ENCODE peak calls at places on chromosome 21, in four cellular contexts. S, L, U and V are unnamed samples.

GRCh38 chr21:43905726-43906455 is 40.9 kb downstream of the AGPAT3 start:
- DNase-seq in S (peak), L (no peak), U (no peak), V (no peak)

GRCh38 chr21:28086861-28087581 is 905.7 kb downstream of the LTN1 start:
- DNase-seq in S (no peak), L (no peak), U (no peak), V (no peak)

GRCh38 chr21:38661296-38662223 is 144.2 kb upstream of the ETS2 start:
- DNase-seq in S (no peak), L (peak), U (peak), V (no peak)

GRCh38 chr21:43664358-43664757 is 5.0 kb downstream of the RRP1B start:
- DNase-seq in S (no peak), L (no peak), U (no peak), V (no peak)

GRCh38 chr21:35088235-35088865 is 39.2 kb upstream of the RUNX1 start:
- DNase-seq in S (no peak), L (no peak), U (no peak), V (no peak)

GRCh38 chr21:28725396-28725795 is 267.3 kb downstream of the LTN1 start:
- DNase-seq in S (no peak), L (no peak), U (no peak), V (no peak)

GRCh38 chr21:28268685-28269084 is 724.0 kb downstream of the LTN1 start:
- DNase-seq in S (no peak), L (no peak), U (no peak), V (no peak)

GRCh38 chr21:44892536-44893277 is 19.2 kb upstream of the PTTG1IP start:
- DNase-seq in S (no peak), L (no peak), U (peak), V (peak)

GRCh38 chr21:38494688-38495087 is 3.6 kb downstream of the ERG start:
- DNase-seq in S (no peak), L (no peak), U (no peak), V (no peak)

GRCh38 chr21:44485254-44485793 is 30.0 kb downstream of the LRRC3 start:
- DNase-seq in S (no peak), L (no peak), U (no peak), V (no peak)

GRCh38 chr21:45995686-45996179 is 14.2 kb downstream of the COL6A1 start:
- DNase-seq in S (peak), L (no peak), U (peak), V (no peak)

GRCh38 chr21:31857096-31857495 is 15.7 kb upstream of the HUNK start:
- DNase-seq in S (no peak), L (no peak), U (no peak), V (no peak)

GRCh38 chr21:41429305-41429704 is 3.3 kb downstream of the MX1 start:
- DNase-seq in S (no peak), L (no peak), U (no peak), V (no peak)

GRCh38 chr21:41427556-41427955 is 1.5 kb downstream of the MX1 start:
- DNase-seq in S (no peak), L (no peak), U (no peak), V (no peak)

GRCh38 chr21:41428311-41428710 is 2.3 kb downstream of the MX1 start:
- DNase-seq in S (no peak), L (no peak), U (no peak), V (no peak)

GRCh38 chr21:41429925-41430491 is 4.0 kb downstream of the MX1 start:
- DNase-seq in S (no peak), L (no peak), U (no peak), V (no peak)

DNA sequence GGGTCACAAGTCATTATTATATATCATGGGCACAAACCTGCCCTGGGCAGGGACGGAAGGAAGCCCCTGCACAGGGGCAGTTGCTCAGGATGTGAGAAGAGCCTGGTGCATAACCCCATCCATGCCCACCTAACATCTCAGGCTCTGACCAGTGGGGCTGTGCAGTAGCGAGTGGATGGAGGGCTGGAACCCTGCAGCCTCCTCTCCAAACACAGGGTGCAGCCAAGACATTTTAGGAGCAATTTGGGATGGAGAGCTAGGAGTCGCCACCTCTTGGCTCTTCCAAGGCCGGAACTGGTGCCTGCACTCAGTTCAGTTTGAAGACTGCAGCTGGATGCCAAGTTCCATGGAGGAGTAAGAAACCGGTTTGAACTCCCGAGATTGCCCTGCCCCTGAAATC is 2.8 kb downstream of the MX1 start:
- DNase-seq in S (no peak), L (no peak), U (no peak), V (no peak)
- TF ChIP-seq CTCF in S (no peak), L (no peak), U (no peak), V (no peak)

DNA sequence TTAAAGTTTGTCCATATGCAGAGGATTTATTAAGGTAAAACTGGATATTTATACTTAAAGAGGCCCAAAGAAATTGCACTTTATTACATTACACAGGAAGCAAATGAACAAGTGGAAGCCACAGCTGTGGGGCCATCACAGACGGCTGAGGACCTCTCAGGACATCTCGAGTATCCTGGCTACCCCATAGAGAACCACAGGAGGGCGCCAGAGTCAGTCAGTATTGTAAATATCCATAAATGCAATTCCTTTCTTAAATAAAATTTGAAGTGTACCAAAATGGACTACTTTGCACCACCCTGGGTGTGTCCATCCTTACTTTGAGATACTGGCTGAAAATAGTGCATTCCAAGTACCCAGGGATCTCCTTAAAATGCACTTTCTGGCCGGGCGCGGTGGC is 257.2 kb downstream of the MRPL39 start:
- DNase-seq in S (no peak), L (no peak), U (no peak), V (no peak)
- TF ChIP-seq CTCF in S (no peak), L (peak), U (no peak), V (no peak)

GRCh38 chr21:42595281-42596187 is 57.9 kb upstream of the PDE9A start:
- DNase-seq in S (peak), L (no peak), U (no peak), V (no peak)

GRCh38 chr21:42593815-42594157 is 59.6 kb upstream of the PDE9A start:
- DNase-seq in S (no peak), L (no peak), U (no peak), V (no peak)

GRCh38 chr21:42593007-42593814 is 60.2 kb upstream of the PDE9A start:
- DNase-seq in S (peak), L (no peak), U (peak), V (peak)

GRCh38 chr21:42596657-42597056 is 56.8 kb upstream of the PDE9A start:
- DNase-seq in S (peak), L (no peak), U (no peak), V (no peak)

DNA sequence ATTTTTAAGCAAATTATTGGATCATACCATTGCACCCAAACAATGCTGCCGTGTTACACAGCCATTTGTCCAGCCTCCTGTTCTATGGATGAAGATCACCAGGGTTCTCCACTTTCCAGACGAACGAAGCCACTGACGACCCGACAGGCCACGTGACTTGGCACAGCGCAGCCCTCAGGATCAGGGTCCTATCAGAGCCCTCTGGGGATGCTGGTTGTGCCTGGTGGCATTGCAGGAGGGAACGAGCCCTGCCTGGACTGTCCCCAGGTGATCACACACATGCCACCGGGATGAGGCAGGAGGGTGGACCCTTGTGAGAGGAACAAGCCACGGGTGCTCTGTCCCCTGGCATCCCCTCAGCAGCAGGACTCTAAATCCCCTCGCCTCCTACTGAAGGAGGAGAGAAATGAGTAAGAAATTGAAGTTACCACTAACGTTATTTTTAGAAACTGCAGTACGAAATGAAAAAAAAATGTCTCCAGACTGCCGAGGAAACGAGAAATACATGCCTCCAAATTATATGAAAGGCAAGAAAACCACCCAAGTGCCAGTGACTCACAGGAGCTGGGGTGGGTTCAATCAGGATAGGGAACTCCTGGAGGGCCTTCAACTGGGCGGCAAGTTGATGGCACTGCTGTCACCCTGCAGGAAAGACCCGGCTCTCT is 58.7 kb upstream of the PDE9A start:
- DNase-seq in S (peak), L (no peak), U (no peak), V (no peak)
- TF ChIP-seq CTCF in S (no peak), L (no peak), U (no peak), V (no peak)

GRCh38 chr21:16454371-16454770 is 724.6 kb downstream of the USP25 start:
- DNase-seq in S (no peak), L (no peak), U (no peak), V (no peak)
- TF ChIP-seq CTCF in S (peak), L (peak), U (no peak), V (no peak)

GRCh38 chr21:16992448-16992847 is 520.4 kb upstream of the CXADR start:
- DNase-seq in S (no peak), L (no peak), U (no peak), V (no peak)
- TF ChIP-seq CTCF in S (no peak), L (no peak), U (no peak), V (no peak)